ENCODE peak calls at places on chromosomes 4 and X, in eight cellular contexts. M is HL-60; W is fibroblast of pulmonary artery; P is Jurkat, Clone E6-1; T is Right ventricle myocardium inferior; L is stimulated activated CD4-positive, alpha-beta T cell treated with anti-CD3 and anti-CD28 coated beads, Interleukin-2, amount 100 ng/mL, for 24 hours; I is body of pancreas; Q is fibroblast of lung. V is an unnamed sample.

GRCh38 chrX:148593987-148594386 is 93.6 kb downstream of the AFF2 start:
- DNase-seq in Q (no peak), P (no peak), L (no peak), W (no peak), I (no peak), T (no peak), M (peak), V (no peak)

GRCh38 chr4:140116442-140117104 is 37.4 kb downstream of the MAML3 start:
- DNase-seq in L (no peak), T (no peak), P (peak), I (no peak), Q (peak), M (peak), W (no peak), V (no peak)

GRCh38 chr4:107689912-107690587 is 30.0 kb downstream of the PAPSS1 start:
- DNase-seq in Q (peak), I (no peak), P (no peak), W (peak), M (no peak), T (no peak), L (no peak), V (no peak)

GRCh38 chr4:39435875-39436563 is 22.7 kb downstream of the RPL9 start:
- DNase-seq in L (no peak), W (no peak), I (no peak), Q (no peak), M (no peak), P (no peak), T (no peak), V (no peak)

GRCh38 chr4:92234393-92235176 is 69.2 kb upstream of the GRID2 start:
- DNase-seq in T (no peak), Q (peak), M (no peak), I (no peak), P (no peak), W (peak), L (no peak), V (no peak)

GRCh38 chr4:67809502-67809901 is 55.3 kb upstream of the GNRHR start:
- DNase-seq in M (no peak), T (no peak), P (no peak), Q (no peak), W (no peak), I (no peak), L (no peak), V (no peak)

GRCh38 chr4:186710521-186711119 is 13.0 kb downstream of the FAT1 start:
- DNase-seq in P (no peak), T (no peak), M (no peak), Q (no peak), W (no peak), I (no peak), L (no peak), V (no peak)

GRCh38 chrX:131704136-131704695 is 160.3 kb downstream of the OR13H1 start:
- DNase-seq in I (no peak), L (no peak), M (peak), Q (peak), P (peak), T (no peak), W (no peak), V (no peak)

GRCh38 chr4:126839066-126839465 is 793.7 kb upstream of the INTU start:
- DNase-seq in I (no peak), L (no peak), W (peak), Q (peak), M (no peak), P (no peak), T (no peak), V (no peak)

GRCh38 chrX:110966839-110967238 is 129.2 kb upstream of the PAK3 start:
- DNase-seq in Q (peak), T (no peak), M (peak), L (no peak), I (no peak), W (peak), P (no peak), V (no peak)

GRCh38 chr4:52376107-52376704 is 282.9 kb downstream of the USP46 start:
- DNase-seq in M (peak), Q (peak), T (no peak), P (peak), I (peak), W (peak), L (peak), V (no peak)

GRCh38 chr4:171538601-171539100 is 274.6 kb upstream of the GALNTL6 start:
- DNase-seq in M (no peak), W (no peak), I (no peak), T (no peak), P (no peak), Q (no peak), L (no peak), V (no peak)

GRCh38 chr4:61663310-61663709 is 463.2 kb downstream of the ADGRL3 start:
- DNase-seq in M (no peak), I (no peak), T (peak), P (no peak), L (no peak), W (no peak), Q (no peak), V (no peak)

GRCh38 chr4:157792716-157793115 is 380.1 kb downstream of the GASK1B start:
- DNase-seq in M (no peak), L (no peak), W (no peak), Q (peak), P (no peak), I (no peak), T (no peak), V (no peak)

GRCh38 chrX:31070057-31070468 is 1.8 kb downstream of the FTHL17 start:
- DNase-seq in P (no peak), Q (no peak), L (peak), M (no peak), I (no peak), T (no peak), W (no peak), V (no peak)

GRCh38 chr4:15130441-15130840 is 128.2 kb downstream of the CPEB2 start:
- DNase-seq in T (no peak), P (no peak), Q (no peak), I (no peak), L (no peak), M (no peak), W (no peak), V (no peak)

GRCh38 chr4:140188975-140189374 is 35.0 kb upstream of the MAML3 start:
- DNase-seq in T (no peak), M (no peak), I (no peak), L (no peak), W (peak), P (no peak), Q (peak), V (no peak)